ENCODE peak calls at places on chromosomes 3 and 15, in ten cellular contexts. V is cardiac fibroblast, C is heart left ventricle, A is WERI-Rb-1, X is A549, S is H9, M is mucosa of descending colon, Y is Calu3, U is nephron progenitor cell, J is AG04450. H is an unnamed sample.

GRCh38 chr3:129688310-129688895 is 81.9 kb upstream of the PLXND1 start:
- DNase-seq in V (peak; percentile 69), C (peak; percentile 53), A (peak; percentile 32), X (no peak), S (peak; percentile 65), M (peak; percentile 53), Y (no peak), U (peak; percentile 61), J (no peak), H (no peak)

GRCh38 chr3:196569003-196569516 is 600 bp downstream of the FBXO45 start:
- DNase-seq in V (peak; percentile 39), C (peak; percentile 13), A (peak; percentile 10), X (peak; percentile 31), S (peak; percentile 57), M (peak; percentile 43), Y (peak; percentile 54), U (no peak), J (no peak), H (peak; percentile 29)

GRCh38 chr3:73783811-73784210 is 159.1 kb upstream of the PDZRN3 start:
- DNase-seq in V (no peak), C (no peak), A (no peak), X (no peak), S (no peak), M (no peak), Y (no peak), U (no peak), J (no peak), H (no peak)

GRCh38 chr15:78360958-78361714 is 21.0 kb downstream of the CRABP1 start:
- DNase-seq in V (no peak), C (no peak), A (peak; percentile 49), X (no peak), S (no peak), M (no peak), Y (no peak), U (no peak), J (no peak), H (no peak)

GRCh38 chr3:171831936-171832335 is 11.2 kb upstream of the TMEM212 start:
- DNase-seq in V (peak; percentile 58), C (no peak), A (no peak), X (no peak), S (no peak), M (no peak), Y (no peak), U (no peak), J (no peak), H (no peak)

GRCh38 chr3:113264741-113265140 is 53.4 kb downstream of the BOC start:
- DNase-seq in V (no peak), C (no peak), A (peak; percentile 72), X (no peak), S (no peak), M (no peak), Y (no peak), U (no peak), J (no peak), H (no peak)

GRCh38 chr3:47197287-47197686 is 33.4 kb upstream of the SETD2 start:
- DNase-seq in V (no peak), C (no peak), A (no peak), X (no peak), S (no peak), M (no peak), Y (no peak), U (no peak), J (no peak), H (no peak)

GRCh38 chr15:99604865-99605264 is 39.1 kb downstream of the MEF2A start:
- DNase-seq in V (peak; percentile 55), C (no peak), A (no peak), X (no peak), S (no peak), M (no peak), Y (no peak), U (peak; percentile 3), J (no peak), H (no peak)

GRCh38 chr15:79025802-79026201 is 64.8 kb downstream of the RASGRF1 start:
- DNase-seq in V (no peak), C (no peak), A (no peak), X (no peak), S (no peak), M (no peak), Y (no peak), U (no peak), J (no peak), H (no peak)

GRCh38 chr15:64334530-64334929 is 21.4 kb downstream of the CSNK1G1 start:
- DNase-seq in V (no peak), C (no peak), A (peak; percentile 49), X (no peak), S (peak; percentile 69), M (peak; percentile 44), Y (no peak), U (no peak), J (no peak), H (no peak)

GRCh38 chr15:88142141-88142540 is 114.4 kb downstream of the NTRK3 start:
- DNase-seq in V (no peak), C (no peak), A (peak; percentile 21), X (no peak), S (no peak), M (no peak), Y (no peak), U (no peak), J (no peak), H (no peak)

GRCh38 chr15:91099616-91100560 is at the start of gene SV2B:
- DNase-seq in V (peak; percentile 22), C (peak; percentile 39), A (peak; percentile 72), X (no peak), S (peak; percentile 65), M (peak; percentile 7), Y (peak; percentile 59), U (peak; percentile 72), J (no peak), H (no peak)
- TF ChIP-seq CTCF in V (peak; percentile 14), C (peak; percentile 32), A (peak; percentile 53), X (peak; percentile 23), S (peak; percentile 43), M (no peak), Y (no peak), U (no peak), J (no peak), H (no peak)

DNA sequence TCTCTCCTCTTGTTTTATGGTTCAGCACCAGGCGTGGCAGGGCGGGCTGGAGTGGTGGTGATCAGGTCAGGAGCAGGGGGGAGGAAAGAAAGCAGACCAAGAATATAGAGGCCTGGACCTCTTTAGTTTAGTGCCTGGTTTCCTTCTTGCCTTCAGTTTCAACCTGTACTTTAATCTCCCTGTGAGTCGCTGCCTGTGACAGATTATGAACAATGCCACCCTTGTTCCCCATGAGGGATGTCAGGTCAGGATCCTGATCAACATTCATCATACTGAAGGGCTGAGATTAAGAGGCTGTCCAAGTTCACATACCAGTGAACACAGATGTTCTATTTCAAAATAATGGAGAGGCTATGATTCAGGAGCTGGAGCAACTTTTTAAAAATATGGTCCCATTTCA is 11.4 kb downstream of the ENTPD3 start:
- DNase-seq in V (no peak), C (no peak), A (peak; percentile 24), X (no peak), S (no peak), M (no peak), Y (peak; percentile 35), U (no peak), J (no peak), H (no peak)
- TF ChIP-seq CTCF in V (no peak), C (no peak), A (no peak), X (no peak), S (no peak), M (no peak), Y (no peak), U (no peak), J (no peak), H (no peak)

DNA sequence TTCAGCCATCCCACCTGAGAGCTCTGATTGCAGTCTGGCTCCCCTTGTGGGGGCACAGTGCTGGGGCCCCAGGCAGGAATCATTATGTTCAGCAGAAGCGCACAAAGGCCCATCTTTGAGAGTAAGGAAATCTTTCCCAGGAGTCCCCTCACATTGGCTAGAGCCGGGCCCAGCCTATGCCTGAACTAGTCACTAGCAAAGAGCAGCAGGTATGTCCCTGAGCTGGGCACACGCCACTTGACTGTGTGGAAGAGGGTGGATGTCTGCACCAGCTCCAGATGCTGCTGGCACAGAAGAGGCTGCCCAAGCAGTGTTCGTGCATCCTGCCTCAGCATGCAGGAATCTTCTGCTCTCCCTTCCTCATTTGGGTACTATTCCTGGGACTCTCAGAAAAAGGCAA is 26.3 kb downstream of the NR1I2 start:
- DNase-seq in V (no peak), C (no peak), A (no peak), X (no peak), S (no peak), M (no peak), Y (no peak), U (no peak), J (no peak), H (no peak)
- TF ChIP-seq CTCF in V (no peak), C (no peak), A (no peak), X (no peak), S (peak; percentile 37), M (no peak), Y (no peak), U (no peak), J (no peak), H (peak; percentile 15)

GRCh38 chr15:95760508-95760907 is 570.0 kb upstream of the NR2F2 start:
- DNase-seq in V (peak; percentile 17), C (no peak), A (peak; percentile 57), X (no peak), S (peak; percentile 69), M (no peak), Y (peak; percentile 35), U (peak; percentile 50), J (no peak), H (no peak)
- TF ChIP-seq CTCF in V (no peak), C (no peak), A (peak; percentile 30), X (peak; percentile 42), S (peak; percentile 60), M (no peak), Y (no peak), U (peak; percentile 46), J (no peak), H (no peak)